ENCODE peak calls at places on chromosomes 6 and 20, in four cellular contexts. G is heart left ventricle, U is NT2/D1, W is tibial artery. L is an unnamed sample. For H3K9me3 and H3K4me1, the result is how much of the 10 kb centered on the place peaks cover.

GRCh38 chr20:1417273-1417672 is 24.4 kb upstream of the FKBP1A start:
- DNase-seq in G (no peak), U (no peak), W (no peak), L (no peak)

GRCh38 chr6:84280030-84280429 is 52.6 kb upstream of the CEP162 start:
- DNase-seq in G (no peak), U (no peak), W (no peak), L (no peak)

GRCh38 chr6:24935753-24936152 is at the start of gene RIPOR2:
- DNase-seq in G (peak), U (peak), W (no peak), L (no peak)

GRCh38 chr6:52642381-52642780 is 28.5 kb upstream of the TMEM14A start:
- DNase-seq in G (no peak), U (no peak), W (no peak), L (no peak)

GRCh38 chr6:145169726-145170125 is 565.6 kb downstream of the EPM2A start:
- DNase-seq in G (no peak), U (no peak), W (no peak), L (no peak)

GRCh38 chr6:154169193-154169847 is 130.3 kb downstream of the OPRM1 start:
- DNase-seq in G (no peak), U (no peak), W (no peak), L (no peak)

GRCh38 chr20:21390768-21391167 is 6.6 kb downstream of the NKX2-4 start:
- DNase-seq in G (no peak), U (no peak), W (no peak), L (no peak)

GRCh38 chr20:48467622-48468021 is 360.2 kb downstream of the PREX1 start:
- DNase-seq in G (no peak), U (peak), W (no peak), L (no peak)

GRCh38 chr20:62905536-62906117 is 20.7 kb downstream of the DIDO1 start:
- DNase-seq in G (no peak), U (no peak), W (no peak), L (no peak)

GRCh38 chr6:38933426-38933825 is 115.2 kb upstream of the GLP1R start:
- DNase-seq in G (no peak), U (no peak), W (no peak), L (peak)

GRCh38 chr6:55822815-55823214 is 52.6 kb downstream of the BMP5 start:
- DNase-seq in G (no peak), U (no peak), W (no peak), L (no peak)

GRCh38 chr6:3697609-3698008 is 53.9 kb downstream of the PXDC1 start:
- DNase-seq in G (no peak), U (no peak), W (peak), L (no peak)

GRCh38 chr6:156963712-156964700 is 186.8 kb downstream of the ARID1B start:
- DNase-seq in G (no peak), U (no peak), W (no peak), L (no peak)

GRCh38 chr6:46963626-46964025 is 41.9 kb upstream of the ADGRF5 start:
- DNase-seq in G (peak), U (no peak), W (no peak), L (no peak)

GRCh38 chr20:438581-439469 is 23.5 kb downstream of the TBC1D20 start:
- DNase-seq in G (no peak), U (no peak), W (peak), L (no peak)

GRCh38 chr6:30957716-30958115 is 16.9 kb downstream of the MUCL3 start:
- DNase-seq in G (no peak), U (no peak), W (no peak), L (no peak)

GRCh38 chr20:44909872-44910689 is at the start of gene PABPC1L:
- DNase-seq in G (peak), U (peak), W (peak), L (peak)

GRCh38 chr20:34984756-34985261 is 29.1 kb downstream of the MYH7B start:
- DNase-seq in G (no peak), U (no peak), W (no peak), L (no peak)

GRCh38 chr20:35791097-35791496 is 19.3 kb downstream of the PHF20 start:
- DNase-seq in G (no peak), U (no peak), W (no peak), L (no peak)

GRCh38 chr6:170023620-170024521 is 267.0 kb downstream of the DLL1 start:
- DNase-seq in G (peak), U (no peak), W (peak), L (no peak)

GRCh38 chr6:165807249-165807951 is 144.4 kb upstream of the PDE10A start:
- DNase-seq in G (no peak), U (no peak), W (no peak), L (peak)

GRCh38 chr20:13221313-13221672 is 219 bp downstream of the ISM1 start:
- DNase-seq in G (no peak), U (no peak), W (no peak), L (no peak)

GRCh38 chr6:168083142-168083885 is 4.3 kb upstream of the FRMD1 start:
- DNase-seq in G (no peak), U (no peak), W (no peak), L (no peak)

GRCh38 chr6:135033238-135033637 is 21.4 kb downstream of the HBS1L start:
- DNase-seq in G (no peak), U (no peak), W (no peak), L (no peak)

GRCh38 chr20:16011061-16011460 is 562.2 kb downstream of the KIF16B start:
- DNase-seq in G (no peak), U (no peak), W (no peak), L (no peak)

GRCh38 chr20:16013631-16014030 is 559.6 kb downstream of the KIF16B start:
- DNase-seq in G (no peak), U (no peak), W (no peak), L (no peak)

GRCh38 chr20:16014436-16014835 is 558.8 kb downstream of the KIF16B start:
- DNase-seq in G (no peak), U (no peak), W (no peak), L (no peak)

GRCh38 chr20:16007978-16008377 is 565.3 kb downstream of the KIF16B start:
- DNase-seq in G (no peak), U (no peak), W (no peak), L (no peak)

GRCh38 chr20:16011519-16011918 is 561.7 kb downstream of the KIF16B start:
- DNase-seq in G (no peak), U (no peak), W (no peak), L (no peak)
- H3K9me3 ChIP-seq in G (under half), U (under half), W (under half), L (under half)

GRCh38 chr6:42448391-42448790 is 3.3 kb downstream of the TRERF1 start:
- DNase-seq in G (no peak), U (no peak), W (no peak), L (no peak)

GRCh38 chr6:42449917-42450313 is 1.8 kb downstream of the TRERF1 start:
- DNase-seq in G (no peak), U (no peak), W (no peak), L (peak)

GRCh38 chr6:42443312-42444075 is 8.2 kb downstream of the TRERF1 start:
- DNase-seq in G (no peak), U (no peak), W (no peak), L (no peak)

GRCh38 chr6:42448906-42449659 is 2.6 kb downstream of the TRERF1 start:
- DNase-seq in G (no peak), U (no peak), W (no peak), L (no peak)

DNA sequence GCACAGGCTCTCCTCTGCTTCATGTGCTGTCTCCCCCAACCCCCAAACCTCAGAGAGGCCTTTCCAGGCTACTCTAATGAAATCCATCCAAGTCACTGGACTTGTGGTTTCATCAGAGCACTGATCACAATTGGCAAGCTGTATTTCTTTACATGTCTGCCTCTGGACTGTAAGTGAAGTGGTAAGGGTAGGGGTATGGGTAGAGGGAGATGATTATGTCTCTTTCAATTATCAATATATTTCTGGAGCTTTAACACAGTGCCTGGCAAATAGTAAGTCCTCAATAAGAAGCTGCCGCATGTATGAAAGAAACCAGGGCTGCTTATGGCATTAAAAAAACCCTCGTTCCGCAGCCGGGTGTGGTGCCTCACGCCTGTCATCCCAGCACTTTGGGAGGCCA is 5.4 kb downstream of the TRERF1 start:
- DNase-seq in G (no peak), U (no peak), W (no peak), L (no peak)
- H3K4me1 ChIP-seq in G (under half), U (under half), W (under half), L (under half)

GRCh38 chr20:29878777-29879442 is 1378.6 kb upstream of the DEFB115 start:
- DNase-seq in G (no peak), U (no peak), W (no peak), L (no peak)
- H3K9me3 ChIP-seq in G (under half), U (under half), W (under half), L (under half)

GRCh38 chr6:44051516-44051915 is 75.7 kb downstream of the MRPL14 start:
- DNase-seq in G (no peak), U (no peak), W (no peak), L (no peak)
- H3K4me1 ChIP-seq in G (under half), U (under half), W (half or more), L (under half)

GRCh38 chr6:304833-305370 is 12.6 kb downstream of the DUSP22 start:
- DNase-seq in G (no peak), U (no peak), W (no peak), L (no peak)

GRCh38 chr6:307065-307814 is 15.0 kb downstream of the DUSP22 start:
- DNase-seq in G (no peak), U (no peak), W (peak), L (no peak)

GRCh38 chr6:306641-307061 is 14.4 kb downstream of the DUSP22 start:
- DNase-seq in G (no peak), U (no peak), W (no peak), L (no peak)

GRCh38 chr6:303948-304558 is 11.8 kb downstream of the DUSP22 start:
- DNase-seq in G (no peak), U (no peak), W (no peak), L (no peak)

GRCh38 chr6:305371-306206 is 13.3 kb downstream of the DUSP22 start:
- DNase-seq in G (no peak), U (no peak), W (no peak), L (no peak)
- H3K9me3 ChIP-seq in G (under half), U (under half), W (under half), L (under half)

GRCh38 chr20:5135363-5136012 is 8.7 kb downstream of the CDS2 start:
- DNase-seq in G (no peak), U (no peak), W (peak), L (no peak)
- H3K4me1 ChIP-seq in G (half or more), U (under half), W (under half), L (under half)

GRCh38 chr6:61192610-61193009 is 1093.4 kb downstream of the KHDRBS2 start:
- DNase-seq in G (no peak), U (no peak), W (no peak), L (no peak)

DNA sequence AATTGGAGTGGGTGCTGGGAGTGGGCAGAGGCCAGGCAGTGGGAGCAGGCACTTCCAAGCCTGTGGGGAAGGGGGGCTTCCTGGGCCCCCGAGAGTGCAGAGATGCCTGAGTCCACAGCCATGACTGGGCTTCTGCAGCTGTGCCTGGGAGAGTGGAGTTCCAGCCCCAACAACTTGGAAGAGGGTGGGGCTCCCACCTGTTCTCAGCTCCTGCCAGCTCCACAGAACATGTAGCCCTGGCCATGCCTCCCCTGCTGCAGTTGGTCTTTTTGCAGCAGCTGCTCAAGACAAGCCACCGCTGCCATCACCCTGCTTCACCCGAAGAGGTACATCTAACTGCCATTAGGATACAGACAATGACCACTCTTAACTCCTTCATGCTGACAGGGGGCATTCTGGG is 1092.3 kb downstream of the KHDRBS2 start:
- DNase-seq in G (no peak), U (no peak), W (no peak), L (no peak)
- H3K9me3 ChIP-seq in G (under half), U (under half), W (under half), L (under half)

L was measured in HAP-1.